ENCODE peak calls at places on chromosomes 13 and 19, in five cellular contexts. I, L, V, U and M are unnamed samples.
A peak's percentile ranks its signal among the peaks of the same experiment; 100 is the strongest.

GRCh38 chr19:18388328-18389094 is 2.6 kb downstream of the GDF15 start:
- DNase-seq in L (peak; percentile 34), V (peak; percentile 95), U (peak; percentile 21), I (peak; percentile 68), M (peak; percentile 83)

GRCh38 chr13:82817133-82817532 is 1065.1 kb downstream of the SLITRK1 start:
- DNase-seq in L (no peak), V (no peak), I (no peak), U (no peak), M (no peak)

GRCh38 chr13:101942038-101942437 is 459.8 kb downstream of the FGF14 start:
- DNase-seq in L (no peak), V (no peak), U (no peak), I (no peak), M (no peak)

GRCh38 chr19:33810821-33811220 is 14.2 kb downstream of the KCTD15 start:
- DNase-seq in U (no peak), L (no peak), V (no peak), I (no peak), M (no peak)

GRCh38 chr13:106819413-106820180 is 251.7 kb upstream of the ARGLU1 start:
- DNase-seq in L (no peak), U (no peak), V (no peak), I (no peak), M (no peak)

GRCh38 chr19:16213076-16213475 is 15.4 kb downstream of the AP1M1 start:
- DNase-seq in L (no peak), I (no peak), U (no peak), V (no peak), M (no peak)

GRCh38 chr13:90594694-90595093 is 752.8 kb upstream of the MIR17HG start:
- DNase-seq in V (no peak), L (no peak), U (no peak), I (no peak), M (no peak)

GRCh38 chr13:25819856-25820530 is 231.8 kb downstream of the SHISA2 start:
- DNase-seq in U (no peak), I (no peak), V (no peak), L (no peak), M (no peak)

GRCh38 chr19:45526143-45526542 is 18.9 kb downstream of the VASP start:
- DNase-seq in U (no peak), L (no peak), V (peak; percentile 78), I (no peak), M (peak; percentile 61)

GRCh38 chr19:18789883-18790565 is 1.1 kb downstream of the COMP start:
- DNase-seq in U (no peak), I (no peak), V (no peak), L (no peak), M (no peak)

GRCh38 chr19:31340059-31341025 is 8.9 kb downstream of the TSHZ3 start:
- DNase-seq in I (no peak), U (no peak), V (no peak), L (no peak), M (no peak)

GRCh38 chr19:33767898-33768413 is 28.7 kb upstream of the KCTD15 start:
- DNase-seq in U (no peak), I (peak; percentile 47), L (no peak), V (no peak), M (no peak)

GRCh38 chr19:33689886-33690285 is 68.1 kb downstream of the CHST8 start:
- DNase-seq in L (no peak), V (no peak), U (no peak), I (no peak), M (no peak)

GRCh38 chr19:40165362-40165937 is 25.8 kb upstream of the MAP3K10 start:
- DNase-seq in L (peak; percentile 9), I (peak; percentile 35), U (no peak), V (no peak), M (peak; percentile 36)

GRCh38 chr13:20362642-20363041 is 130.5 kb upstream of the GJB6 start:
- DNase-seq in U (no peak), I (no peak), V (no peak), L (no peak), M (no peak)

GRCh38 chr19:13029893-13030292 is 34.6 kb downstream of the NFIX start:
- DNase-seq in U (no peak), L (no peak), V (no peak), I (no peak), M (no peak)

GRCh38 chr13:105202384-105202783 is 1333.1 kb downstream of the EFNB2 start:
- DNase-seq in L (no peak), V (no peak), U (no peak), I (no peak), M (no peak)

GRCh38 chr13:59391696-59392095 is 772.0 kb downstream of the DIAPH3 start:
- DNase-seq in I (peak; percentile 40), U (peak; percentile 37), L (peak; percentile 7), V (no peak), M (no peak)

GRCh38 chr13:27774651-27775050 is 17.6 kb upstream of the GSX1 start:
- DNase-seq in V (no peak), I (no peak), U (no peak), L (no peak), M (no peak)

GRCh38 chr13:96100457-96101220 is 10.7 kb downstream of the HS6ST3 start:
- DNase-seq in I (no peak), U (no peak), V (no peak), L (no peak), M (no peak)

GRCh38 chr19:45499196-45500180 is 1.2 kb downstream of the PPM1N start:
- DNase-seq in U (no peak), I (peak; percentile 81), V (peak; percentile 85), L (no peak), M (no peak)

GRCh38 chr19:40322951-40323615 is 25.1 kb downstream of the C19orf47 start:
- DNase-seq in L (no peak), I (no peak), U (no peak), V (no peak), M (no peak)